ENCODE peak calls at places on chromosome 19, in six cellular contexts. One of them, this sample, is unnamed.
A peak's percentile ranks its signal among the peaks of the same experiment; 100 is the strongest.

GRCh38 chr19:45768644-45769053 is 403 bp downstream of the SIX5 start:
- DNase-seq in AG08395: no peak
- DNase-seq in neuronal stem cell: no peak
- DNase-seq in effector memory CD4-positive, alpha-beta T cell: peak; percentile 27
- DNase-seq in pancreas: peak; percentile 80
- DNase-seq in NCI-H1930: no peak
- DNase-seq in this sample: no peak

GRCh38 chr19:35733180-35734125 is 8.8 kb downstream of the IGFLR1 start:
- DNase-seq in NCI-H1930: no peak
- DNase-seq in effector memory CD4-positive, alpha-beta T cell: no peak
- DNase-seq in neuronal stem cell: no peak
- DNase-seq in AG08395: no peak
- DNase-seq in pancreas: peak; percentile 30
- DNase-seq in this sample: no peak

GRCh38 chr19:58183822-58184215 is 958 bp downstream of the ZNF274 start:
- DNase-seq in neuronal stem cell: no peak
- DNase-seq in effector memory CD4-positive, alpha-beta T cell: no peak
- DNase-seq in AG08395: no peak
- DNase-seq in pancreas: no peak
- DNase-seq in NCI-H1930: no peak
- DNase-seq in this sample: peak; percentile 59

GRCh38 chr19:55638864-55639359 is 1.9 kb upstream of the ZNF580 start:
- DNase-seq in AG08395: no peak
- DNase-seq in neuronal stem cell: no peak
- DNase-seq in pancreas: peak; percentile 50
- DNase-seq in NCI-H1930: peak; percentile 38
- DNase-seq in effector memory CD4-positive, alpha-beta T cell: no peak
- DNase-seq in this sample: peak; percentile 47

GRCh38 chr19:45152504-45153338 is 8.1 kb downstream of the NKPD1 start:
- DNase-seq in pancreas: peak; percentile 52
- DNase-seq in NCI-H1930: no peak
- DNase-seq in AG08395: no peak
- DNase-seq in neuronal stem cell: no peak
- DNase-seq in effector memory CD4-positive, alpha-beta T cell: peak; percentile 12
- DNase-seq in this sample: peak; percentile 24

GRCh38 chr19:32890326-32890725 is 20.8 kb upstream of the SLC7A9 start:
- DNase-seq in NCI-H1930: no peak
- DNase-seq in neuronal stem cell: no peak
- DNase-seq in effector memory CD4-positive, alpha-beta T cell: no peak
- DNase-seq in pancreas: no peak
- DNase-seq in AG08395: no peak
- DNase-seq in this sample: no peak

GRCh38 chr19:8640402-8641004 is 10.1 kb downstream of the NFILZ start:
- DNase-seq in AG08395: peak; percentile 29
- DNase-seq in NCI-H1930: no peak
- DNase-seq in effector memory CD4-positive, alpha-beta T cell: no peak
- DNase-seq in pancreas: no peak
- DNase-seq in neuronal stem cell: no peak
- DNase-seq in this sample: no peak

GRCh38 chr19:44800461-44800860 is 8.4 kb upstream of the BCAM start:
- DNase-seq in AG08395: peak; percentile 92
- DNase-seq in NCI-H1930: peak; percentile 79
- DNase-seq in effector memory CD4-positive, alpha-beta T cell: peak; percentile 69
- DNase-seq in pancreas: peak; percentile 91
- DNase-seq in neuronal stem cell: peak; percentile 88
- DNase-seq in this sample: peak; percentile 46

GRCh38 chr19:7326105-7326877 is 22.4 kb upstream of the ARHGEF18 start:
- DNase-seq in NCI-H1930: no peak
- DNase-seq in neuronal stem cell: no peak
- DNase-seq in effector memory CD4-positive, alpha-beta T cell: peak; percentile 15
- DNase-seq in pancreas: no peak
- DNase-seq in AG08395: no peak
- DNase-seq in this sample: peak; percentile 14

GRCh38 chr19:42272989-42273406 is 3.9 kb downstream of the CIC start:
- DNase-seq in pancreas: no peak
- DNase-seq in neuronal stem cell: no peak
- DNase-seq in NCI-H1930: no peak
- DNase-seq in effector memory CD4-positive, alpha-beta T cell: no peak
- DNase-seq in AG08395: no peak
- DNase-seq in this sample: no peak

GRCh38 chr19:13526552-13526951 is 20.3 kb upstream of the CACNA1A start:
- DNase-seq in AG08395: no peak
- DNase-seq in effector memory CD4-positive, alpha-beta T cell: no peak
- DNase-seq in NCI-H1930: peak; percentile 1
- DNase-seq in pancreas: no peak
- DNase-seq in neuronal stem cell: no peak
- DNase-seq in this sample: no peak

GRCh38 chr19:18995804-18996241 is 37.5 kb downstream of the SUGP2 start:
- DNase-seq in effector memory CD4-positive, alpha-beta T cell: no peak
- DNase-seq in neuronal stem cell: peak; percentile 38
- DNase-seq in pancreas: peak; percentile 40
- DNase-seq in AG08395: peak; percentile 94
- DNase-seq in NCI-H1930: no peak
- DNase-seq in this sample: no peak

GRCh38 chr19:13151605-13152355 is 1.6 kb downstream of the IER2 start:
- DNase-seq in NCI-H1930: peak; percentile 93
- DNase-seq in pancreas: peak; percentile 98
- DNase-seq in AG08395: peak; percentile 97
- DNase-seq in neuronal stem cell: peak; percentile 97
- DNase-seq in effector memory CD4-positive, alpha-beta T cell: peak; percentile 95
- DNase-seq in this sample: peak; percentile 91

GRCh38 chr19:2477141-2477710 is 1.3 kb downstream of the GADD45B start:
- DNase-seq in effector memory CD4-positive, alpha-beta T cell: peak; percentile 20
- DNase-seq in NCI-H1930: no peak
- DNase-seq in neuronal stem cell: no peak
- DNase-seq in pancreas: peak; percentile 72
- DNase-seq in AG08395: no peak
- DNase-seq in this sample: peak; percentile 15

GRCh38 chr19:18171605-18172327 is 1.8 kb upstream of the IFI30 start:
- DNase-seq in AG08395: no peak
- DNase-seq in pancreas: peak; percentile 40
- DNase-seq in neuronal stem cell: no peak
- DNase-seq in NCI-H1930: no peak
- DNase-seq in effector memory CD4-positive, alpha-beta T cell: no peak
- DNase-seq in this sample: no peak

GRCh38 chr19:13729859-13730258 is 34.5 kb upstream of the MRI1 start:
- DNase-seq in effector memory CD4-positive, alpha-beta T cell: no peak
- DNase-seq in NCI-H1930: no peak
- DNase-seq in neuronal stem cell: no peak
- DNase-seq in pancreas: no peak
- DNase-seq in AG08395: no peak
- DNase-seq in this sample: no peak

GRCh38 chr19:43695985-43696729 is 19.7 kb upstream of the IRGC start:
- DNase-seq in NCI-H1930: no peak
- DNase-seq in neuronal stem cell: no peak
- DNase-seq in effector memory CD4-positive, alpha-beta T cell: no peak
- DNase-seq in pancreas: no peak
- DNase-seq in AG08395: no peak
- DNase-seq in this sample: no peak

GRCh38 chr19:42406111-42406510 is 16.0 kb upstream of the CNFN start:
- DNase-seq in NCI-H1930: no peak
- DNase-seq in neuronal stem cell: no peak
- DNase-seq in AG08395: no peak
- DNase-seq in pancreas: no peak
- DNase-seq in effector memory CD4-positive, alpha-beta T cell: no peak
- DNase-seq in this sample: no peak

GRCh38 chr19:1019980-1020867 is 699 bp downstream of the TMEM259 start:
- DNase-seq in neuronal stem cell: no peak
- DNase-seq in pancreas: peak; percentile 73
- DNase-seq in NCI-H1930: no peak
- DNase-seq in effector memory CD4-positive, alpha-beta T cell: no peak
- DNase-seq in AG08395: no peak
- DNase-seq in this sample: no peak

GRCh38 chr19:31675187-31675913 is 326.1 kb upstream of the TSHZ3 start:
- DNase-seq in pancreas: no peak
- DNase-seq in effector memory CD4-positive, alpha-beta T cell: no peak
- DNase-seq in NCI-H1930: no peak
- DNase-seq in AG08395: peak; percentile 71
- DNase-seq in neuronal stem cell: no peak
- DNase-seq in this sample: no peak

GRCh38 chr19:2055871-2056809 is 5.1 kb upstream of the MKNK2 start:
- DNase-seq in neuronal stem cell: no peak
- DNase-seq in NCI-H1930: no peak
- DNase-seq in AG08395: peak; percentile 43
- DNase-seq in effector memory CD4-positive, alpha-beta T cell: no peak
- DNase-seq in pancreas: peak; percentile 49
- DNase-seq in this sample: peak; percentile 63

GRCh38 chr19:48553676-48554384 is 1.9 kb downstream of the SULT2B1 start:
- DNase-seq in effector memory CD4-positive, alpha-beta T cell: no peak
- DNase-seq in pancreas: no peak
- DNase-seq in AG08395: peak; percentile 27
- DNase-seq in neuronal stem cell: no peak
- DNase-seq in NCI-H1930: no peak
- DNase-seq in this sample: no peak

GRCh38 chr19:49436381-49437017 is 4.8 kb downstream of the SLC17A7 start:
- DNase-seq in AG08395: no peak
- DNase-seq in neuronal stem cell: no peak
- DNase-seq in effector memory CD4-positive, alpha-beta T cell: peak; percentile 43
- DNase-seq in pancreas: peak; percentile 55
- DNase-seq in NCI-H1930: peak; percentile 52
- DNase-seq in this sample: peak; percentile 51

GRCh38 chr19:16266586-16266942 is 58.1 kb upstream of the KLF2 start:
- DNase-seq in NCI-H1930: no peak
- DNase-seq in pancreas: no peak
- DNase-seq in neuronal stem cell: no peak
- DNase-seq in AG08395: no peak
- DNase-seq in effector memory CD4-positive, alpha-beta T cell: peak; percentile 65
- DNase-seq in this sample: peak; percentile 49

GRCh38 chr19:12137541-12137940 is 2.6 kb downstream of the ZNF20 start:
- DNase-seq in AG08395: no peak
- DNase-seq in NCI-H1930: no peak
- DNase-seq in neuronal stem cell: no peak
- DNase-seq in pancreas: no peak
- DNase-seq in effector memory CD4-positive, alpha-beta T cell: no peak
- DNase-seq in this sample: no peak

GRCh38 chr19:42423462-42424344 is 3.5 kb downstream of the LIPE start:
- DNase-seq in AG08395: peak; percentile 98
- DNase-seq in neuronal stem cell: peak; percentile 93
- DNase-seq in effector memory CD4-positive, alpha-beta T cell: peak; percentile 89
- DNase-seq in pancreas: peak; percentile 86
- DNase-seq in NCI-H1930: peak; percentile 84
- DNase-seq in this sample: peak; percentile 89

GRCh38 chr19:27794444-27795042 is 1418.4 kb downstream of the UQCRFS1 start:
- DNase-seq in effector memory CD4-positive, alpha-beta T cell: no peak
- DNase-seq in pancreas: no peak
- DNase-seq in neuronal stem cell: peak; percentile 3
- DNase-seq in NCI-H1930: no peak
- DNase-seq in AG08395: peak; percentile 47
- DNase-seq in this sample: no peak

GRCh38 chr19:38990949-38991697 is 15.6 kb upstream of the FBXO17 start:
- DNase-seq in effector memory CD4-positive, alpha-beta T cell: no peak
- DNase-seq in neuronal stem cell: no peak
- DNase-seq in NCI-H1930: no peak
- DNase-seq in pancreas: no peak
- DNase-seq in AG08395: peak; percentile 38
- DNase-seq in this sample: no peak

GRCh38 chr19:48760514-48761221 is 5.3 kb downstream of the FGF21 start:
- DNase-seq in NCI-H1930: no peak
- DNase-seq in neuronal stem cell: no peak
- DNase-seq in effector memory CD4-positive, alpha-beta T cell: no peak
- DNase-seq in pancreas: no peak
- DNase-seq in AG08395: no peak
- DNase-seq in this sample: no peak